ENCODE peak calls at places on chromosomes 13 and 19, in five cellular contexts. O is activated T-cell treated with anti-CD3 and anti-CD28 coated beads for 1 hour; T is stimulated activated CD8-positive, alpha-beta memory T cell treated with anti-CD3 and anti-CD28 coated beads, Interleukin-12 subunit alpha, Interleukin-12 subunit beta, amount 100 ng/mL, for 1 hour; M is BJ; R is T47D. U is an unnamed sample.

GRCh38 chr19:53961523-53962345 is 1.0 kb upstream of the CACNG8 start:
- DNase-seq in O (no peak), T (no peak), M (no peak), R (no peak), U (no peak)

GRCh38 chr19:38455031-38455430 is 21.5 kb downstream of the RYR1 start:
- DNase-seq in O (no peak), T (no peak), M (no peak), R (peak), U (no peak)

GRCh38 chr19:32673573-32673972 is 1.4 kb downstream of the ANKRD27 start:
- DNase-seq in O (no peak), T (no peak), M (no peak), R (no peak), U (no peak)

GRCh38 chr13:80149757-80150156 is 191.2 kb downstream of the SPRY2 start:
- DNase-seq in O (no peak), T (no peak), M (no peak), R (no peak), U (no peak)

GRCh38 chr19:2064788-2065524 is 13.9 kb upstream of the MKNK2 start:
- DNase-seq in O (no peak), T (no peak), M (no peak), R (no peak), U (no peak)

GRCh38 chr19:1230585-1231489 is 7.0 kb downstream of the CBARP start:
- DNase-seq in O (no peak), T (no peak), M (no peak), R (no peak), U (no peak)

GRCh38 chr19:53431399-53432087 is at the start of gene ZNF761:
- DNase-seq in O (peak), T (peak), M (peak), R (peak), U (peak)

GRCh38 chr13:42048323-42048624 is 174 bp upstream of the DGKH start:
- DNase-seq in O (no peak), T (no peak), M (no peak), R (no peak), U (no peak)

GRCh38 chr19:460877-461609 is at the start of gene SHC2:
- DNase-seq in O (no peak), T (no peak), M (no peak), R (no peak), U (no peak)

GRCh38 chr19:13155472-13156284 is 5.5 kb downstream of the IER2 start:
- DNase-seq in O (peak), T (peak), M (no peak), R (peak), U (peak)

GRCh38 chr13:23570099-23570926 is at the start of gene TNFRSF19:
- DNase-seq in O (no peak), T (no peak), M (peak), R (no peak), U (no peak)

GRCh38 chr19:31554360-31554759 is 205.1 kb upstream of the TSHZ3 start:
- DNase-seq in O (no peak), T (no peak), M (no peak), R (no peak), U (no peak)

GRCh38 chr19:6215701-6216235 is 64.0 kb downstream of the MLLT1 start:
- DNase-seq in O (no peak), T (no peak), M (no peak), R (no peak), U (no peak)